ENCODE peak calls at places on chromosomes 7 and 10, in eight cellular contexts. K, F, Z, V, N, P, E and I are unnamed samples.

GRCh38 chr10:119246862-119247549 is 39.6 kb downstream of the GRK5 start:
- DNase-seq in V (peak), P (no peak), N (no peak), E (peak), F (peak), K (no peak), Z (no peak), I (no peak)

GRCh38 chr10:57696641-57697040 is 571.1 kb downstream of the IPMK start:
- DNase-seq in Z (no peak), V (peak), K (no peak), N (no peak), E (peak), F (no peak), P (no peak), I (no peak)

GRCh38 chr10:77060913-77061312 is 576.7 kb downstream of the KCNMA1 start:
- DNase-seq in P (no peak), E (no peak), K (no peak), N (no peak), Z (no peak), F (no peak), V (no peak), I (no peak)

GRCh38 chr7:31020652-31021051 is 31.5 kb upstream of the ADCYAP1R1 start:
- DNase-seq in P (no peak), V (no peak), K (peak), E (no peak), Z (no peak), N (no peak), F (no peak), I (no peak)

GRCh38 chr7:128361463-128362441 is at the start of gene PRRT4:
- DNase-seq in V (no peak), F (no peak), E (peak), Z (no peak), K (peak), P (peak), N (no peak), I (peak)

GRCh38 chr10:47013469-47014169 is 102.4 kb downstream of the PTPN20 start:
- DNase-seq in K (peak), E (peak), Z (no peak), P (no peak), F (no peak), N (no peak), V (no peak), I (no peak)

GRCh38 chr10:103917326-103918052 is 495 bp downstream of the STN1 start:
- DNase-seq in Z (peak), P (peak), N (peak), K (no peak), F (peak), V (no peak), E (peak), I (peak)

GRCh38 chr7:151725844-151726770 is 150.8 kb downstream of the PRKAG2 start:
- DNase-seq in V (no peak), P (no peak), K (no peak), N (no peak), E (peak), Z (peak), F (no peak), I (no peak)

GRCh38 chr7:24504871-24505270 is 68.4 kb upstream of the PALS2 start:
- DNase-seq in F (no peak), V (no peak), E (no peak), Z (no peak), K (no peak), N (no peak), P (no peak), I (no peak)

GRCh38 chr7:117086788-117087187 is 133.5 kb downstream of the ST7 start:
- DNase-seq in Z (no peak), E (no peak), V (peak), K (no peak), N (no peak), F (no peak), P (no peak), I (no peak)

GRCh38 chr7:117084286-117084685 is 131.0 kb downstream of the ST7 start:
- DNase-seq in N (no peak), F (no peak), Z (no peak), P (no peak), V (no peak), K (no peak), E (no peak), I (no peak)

GRCh38 chr7:117087639-117088396 is 134.5 kb downstream of the ST7 start:
- DNase-seq in N (no peak), Z (no peak), P (no peak), K (no peak), E (no peak), V (no peak), F (no peak), I (no peak)

GRCh38 chr7:117085275-117085674 is 132.0 kb downstream of the ST7 start:
- DNase-seq in N (no peak), F (no peak), K (no peak), Z (no peak), E (no peak), V (no peak), P (no peak), I (no peak)

GRCh38 chr7:117085769-117086463 is 132.6 kb downstream of the ST7 start:
- DNase-seq in P (no peak), E (no peak), V (peak), F (no peak), Z (no peak), K (no peak), N (no peak), I (no peak)
- H3K4me3 ChIP-seq in P (no peak), E (no peak), V (no peak), F (no peak), Z (no peak), K (no peak), N (no peak), I (no peak)

GRCh38 chr10:79399242-79399831 is 46.1 kb downstream of the ZCCHC24 start:
- DNase-seq in K (peak), F (peak), E (peak), N (peak), V (peak), P (peak), Z (peak), I (peak)
- H3K4me3 ChIP-seq in K (no peak), F (peak), E (peak), N (no peak), V (no peak), P (no peak), Z (peak), I (no peak)

DNA sequence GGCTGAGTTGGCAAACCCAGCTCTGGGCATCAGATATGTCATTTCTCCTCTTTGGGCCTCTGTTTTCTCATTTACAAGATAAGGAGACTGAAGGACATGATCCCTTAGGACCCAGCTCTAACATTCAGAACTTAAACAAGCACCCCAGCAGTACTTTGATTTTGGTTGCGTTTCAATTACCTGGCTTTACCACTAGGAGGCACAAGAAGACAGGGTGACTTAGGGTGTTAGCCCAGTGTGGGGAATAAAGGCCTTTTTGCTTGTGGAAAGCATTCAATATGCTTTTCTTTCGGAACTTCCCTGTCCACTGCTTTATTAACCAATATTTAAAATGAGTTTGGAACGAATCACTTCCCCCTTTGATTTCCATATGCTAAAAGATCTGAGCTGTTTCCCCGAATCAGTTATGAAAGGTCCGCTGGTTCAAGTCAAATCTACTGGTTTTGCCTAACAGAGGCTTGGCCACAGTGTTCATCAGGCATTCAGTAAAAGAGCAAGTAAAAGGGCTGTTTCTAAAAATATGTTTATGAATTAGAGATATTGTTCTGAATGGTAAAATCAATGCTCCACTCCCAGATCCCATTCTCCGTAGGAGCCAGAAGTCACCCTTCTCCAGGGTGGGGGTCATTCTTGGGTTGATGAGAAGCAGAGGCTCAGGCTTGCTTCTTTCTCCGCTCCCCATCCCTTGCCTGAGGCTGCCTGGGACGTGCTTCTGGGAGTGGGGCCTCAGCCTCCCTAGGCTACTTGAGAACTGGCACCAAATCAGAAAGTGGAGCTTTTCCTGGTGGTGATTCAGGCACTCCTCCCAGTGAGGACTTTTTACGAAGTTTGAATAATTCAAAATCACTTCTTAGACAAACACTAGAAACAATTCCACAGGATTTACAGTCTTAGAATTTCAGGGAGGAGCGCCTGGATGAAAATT is 105.5 kb downstream of the MYOF start:
- DNase-seq in V (peak), E (peak), N (peak), K (peak), P (peak), Z (peak), F (peak), I (peak)
- H3K4me3 ChIP-seq in V (no peak), E (peak), N (no peak), K (no peak), P (no peak), Z (no peak), F (no peak), I (no peak)

DNA sequence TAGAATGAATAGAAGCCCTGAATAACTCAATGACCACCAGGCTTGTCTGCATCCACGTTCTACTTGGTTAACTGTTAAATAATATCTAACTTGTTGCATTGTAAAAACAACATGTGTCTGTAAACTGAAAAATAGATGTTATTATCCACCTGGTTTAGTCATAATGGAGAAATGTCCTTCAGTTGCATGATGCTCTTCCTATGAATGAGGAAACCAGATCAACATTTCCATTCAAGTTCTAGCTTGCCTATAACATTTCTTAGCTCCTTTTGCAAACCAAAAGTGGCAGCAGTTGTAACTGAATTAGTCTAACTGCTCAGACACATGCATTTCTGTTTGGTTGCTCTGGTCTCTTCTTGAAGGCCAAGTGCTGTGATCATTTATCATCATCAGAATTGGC is 62.9 kb upstream of the BET1 start:
- DNase-seq in N (no peak), V (no peak), F (no peak), E (no peak), Z (no peak), K (no peak), P (no peak), I (no peak)
- H3K4me3 ChIP-seq in N (no peak), V (no peak), F (no peak), E (no peak), Z (no peak), K (no peak), P (no peak), I (no peak)

GRCh38 chr7:6579446-6579845 is 2.2 kb downstream of the ZDHHC4 start:
- DNase-seq in P (no peak), V (no peak), N (no peak), Z (no peak), K (peak), E (peak), F (no peak), I (no peak)
- H3K4me3 ChIP-seq in P (no peak), V (no peak), N (no peak), Z (no peak), K (no peak), E (no peak), F (no peak), I (no peak)

GRCh38 chr7:47582748-47583740 is 1.1 kb upstream of the TNS3 start:
- DNase-seq in P (no peak), F (no peak), E (peak), K (no peak), N (no peak), Z (no peak), V (peak), I (no peak)
- H3K4me3 ChIP-seq in P (no peak), F (no peak), E (peak), K (no peak), N (peak), Z (peak), V (no peak), I (no peak)

GRCh38 chr10:110881247-110881646 is 9.5 kb downstream of the PDCD4 start:
- DNase-seq in N (no peak), V (no peak), E (no peak), Z (no peak), F (no peak), K (no peak), P (no peak), I (no peak)

GRCh38 chr10:110876788-110877187 is 5.1 kb downstream of the PDCD4 start:
- DNase-seq in Z (no peak), K (no peak), F (no peak), N (no peak), P (no peak), E (no peak), V (no peak), I (no peak)

GRCh38 chr10:110883924-110884323 is 12.2 kb downstream of the PDCD4 start:
- DNase-seq in N (no peak), P (no peak), F (no peak), V (peak), K (no peak), E (no peak), Z (no peak), I (no peak)

GRCh38 chr10:110881905-110882304 is 10.2 kb downstream of the PDCD4 start:
- DNase-seq in Z (no peak), E (no peak), N (no peak), F (no peak), P (no peak), K (no peak), V (no peak), I (no peak)

DNA sequence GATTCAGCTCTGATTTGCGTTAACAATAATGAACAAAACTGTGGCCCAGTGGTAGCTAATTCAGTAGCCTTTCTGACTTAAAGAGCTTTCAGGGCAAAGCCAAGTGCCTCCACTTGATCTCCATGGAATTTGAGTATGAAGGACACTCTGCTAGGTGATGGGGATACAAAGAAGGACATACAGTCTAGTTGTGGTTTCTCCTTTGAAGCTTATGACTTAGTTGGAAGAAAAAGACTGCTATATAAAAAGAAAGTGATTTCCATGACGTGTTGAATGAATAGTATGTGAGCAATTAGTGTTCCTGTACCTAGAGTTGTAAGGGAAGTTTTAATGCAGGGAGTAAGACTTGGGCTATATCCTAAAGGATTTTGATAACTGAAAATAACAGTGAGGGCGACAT is 8.3 kb downstream of the PDCD4 start:
- DNase-seq in N (no peak), K (no peak), F (no peak), P (no peak), V (no peak), E (no peak), Z (no peak), I (no peak)
- H3K4me3 ChIP-seq in N (no peak), K (no peak), F (no peak), P (no peak), V (no peak), E (no peak), Z (no peak), I (no peak)

GRCh38 chr7:27147211-27148030 is at the start of gene HOXA6:
- DNase-seq in K (peak), N (peak), E (peak), P (peak), F (peak), V (peak), Z (peak), I (no peak)
- H3K4me3 ChIP-seq in K (no peak), N (peak), E (peak), P (peak), F (peak), V (peak), Z (peak), I (peak)